ENCODE peak calls at places on chromosomes 6 and 20, in seven cellular contexts. I is PC-3, B is HCT116, C is MM.1S, W is GM23338, Y is neural progenitor cell, O is hepatocyte. N is an unnamed sample.

GRCh38 chr6:47308674-47309325 is 905 bp downstream of the TNFRSF21 start:
- DNase-seq in I (peak), B (no peak), C (no peak), W (peak), Y (peak), O (peak), N (peak)

GRCh38 chr6:155436981-155437749 is 18.5 kb downstream of the NOX3 start:
- DNase-seq in I (no peak), B (no peak), C (no peak), W (no peak), Y (no peak), O (no peak), N (no peak)

GRCh38 chr20:48676125-48676524 is 151.7 kb downstream of the PREX1 start:
- DNase-seq in I (no peak), B (no peak), C (no peak), W (no peak), Y (no peak), O (no peak), N (no peak)

GRCh38 chr20:11582073-11582472 is 335.6 kb upstream of the BTBD3 start:
- DNase-seq in I (no peak), B (no peak), C (no peak), W (no peak), Y (no peak), O (no peak), N (peak)

GRCh38 chr20:47666304-47666703 is 119.0 kb downstream of the SULF2 start:
- DNase-seq in I (no peak), B (no peak), C (no peak), W (no peak), Y (no peak), O (no peak), N (no peak)

GRCh38 chr20:64049060-64049886 is at the start of gene SOX18:
- DNase-seq in I (peak), B (no peak), C (no peak), W (peak), Y (peak), O (peak), N (peak)

GRCh38 chr6:155333414-155333813 is 19.1 kb upstream of the TFB1M start:
- DNase-seq in I (no peak), B (no peak), C (no peak), W (no peak), Y (no peak), O (no peak), N (no peak)

GRCh38 chr6:95321106-95321505 is 256.2 kb upstream of the MANEA start:
- DNase-seq in I (peak), B (no peak), C (no peak), W (no peak), Y (no peak), O (no peak), N (no peak)

GRCh38 chr6:110353420-110353819 is 4.7 kb downstream of the METTL24 start:
- DNase-seq in I (no peak), B (no peak), C (no peak), W (no peak), Y (no peak), O (no peak), N (no peak)

GRCh38 chr6:16669227-16669626 is 92.0 kb downstream of the ATXN1 start:
- DNase-seq in I (peak), B (peak), C (peak), W (no peak), Y (no peak), O (no peak), N (peak)

GRCh38 chr6:52394251-52394666 is 25.9 kb upstream of the EFHC1 start:
- DNase-seq in I (no peak), B (no peak), C (peak), W (no peak), Y (no peak), O (no peak), N (no peak)

GRCh38 chr6:154653385-154653784 is 79.8 kb upstream of the SCAF8 start:
- DNase-seq in I (no peak), B (no peak), C (no peak), W (no peak), Y (no peak), O (no peak), N (peak)

GRCh38 chr6:45170309-45170708 is 157.8 kb upstream of the RUNX2 start:
- DNase-seq in I (no peak), B (no peak), C (no peak), W (no peak), Y (no peak), O (no peak), N (no peak)

GRCh38 chr20:24063100-24063499 is 74.5 kb upstream of the GGTLC1 start:
- DNase-seq in I (no peak), B (no peak), C (no peak), W (no peak), Y (no peak), O (no peak), N (no peak)

GRCh38 chr6:164039954-164040375 is 625.4 kb downstream of the QKI start:
- DNase-seq in I (no peak), B (no peak), C (no peak), W (no peak), Y (no peak), O (no peak), N (no peak)

GRCh38 chr20:42441862-42442196 is 747.9 kb downstream of the PTPRT start:
- DNase-seq in I (no peak), B (no peak), C (no peak), W (no peak), Y (no peak), O (no peak), N (no peak)

GRCh38 chr6:103983860-103984259 is 875.9 kb downstream of the HACE1 start:
- DNase-seq in I (peak), B (no peak), C (no peak), W (no peak), Y (no peak), O (no peak), N (no peak)

GRCh38 chr6:24154121-24154520 is 28.1 kb downstream of the NRSN1 start:
- DNase-seq in I (peak), B (no peak), C (no peak), W (no peak), Y (no peak), O (no peak), N (peak)

GRCh38 chr6:112253842-112254816 is at the start of gene LAMA4:
- DNase-seq in I (peak), B (no peak), C (no peak), W (peak), Y (peak), O (peak), N (peak)

GRCh38 chr6:77470983-77471382 is 7.7 kb upstream of the HTR1B start:
- DNase-seq in I (peak), B (no peak), C (no peak), W (no peak), Y (no peak), O (no peak), N (no peak)

GRCh38 chr20:59033616-59034165 is 1.6 kb upstream of the ATP5F1E start:
- DNase-seq in I (no peak), B (no peak), C (no peak), W (no peak), Y (no peak), O (no peak), N (no peak)

GRCh38 chr6:55963301-55963700 is 87.9 kb upstream of the BMP5 start:
- DNase-seq in I (peak), B (peak), C (no peak), W (peak), Y (no peak), O (no peak), N (peak)

GRCh38 chr20:49045440-49046086 is 549 bp upstream of the CSE1L start:
- DNase-seq in I (no peak), B (no peak), C (no peak), W (peak), Y (no peak), O (peak), N (peak)

GRCh38 chr6:20707166-20707485 is 172.9 kb downstream of the CDKAL1 start:
- DNase-seq in I (no peak), B (no peak), C (no peak), W (no peak), Y (no peak), O (no peak), N (no peak)

GRCh38 chr6:122589115-122589514 is 21.1 kb upstream of the PKIB start:
- DNase-seq in I (peak), B (no peak), C (no peak), W (no peak), Y (no peak), O (no peak), N (peak)

GRCh38 chr6:154380733-154381132 is 24.1 kb upstream of the IPCEF1 start:
- DNase-seq in I (no peak), B (no peak), C (no peak), W (no peak), Y (no peak), O (no peak), N (no peak)

GRCh38 chr6:35663447-35664235 is 25.1 kb downstream of the FKBP5 start:
- DNase-seq in I (peak), B (no peak), C (peak), W (peak), Y (peak), O (no peak), N (peak)

GRCh38 chr6:42453027-42453648 is 1.4 kb upstream of the TRERF1 start:
- DNase-seq in I (peak), B (peak), C (peak), W (peak), Y (peak), O (peak), N (peak)

GRCh38 chr20:19448632-19449031 is 236.2 kb downstream of the SLC24A3 start:
- DNase-seq in I (no peak), B (no peak), C (no peak), W (no peak), Y (no peak), O (no peak), N (no peak)

GRCh38 chr6:150492941-150493340 is 106.7 kb upstream of the PLEKHG1 start:
- DNase-seq in I (peak), B (no peak), C (no peak), W (no peak), Y (no peak), O (no peak), N (peak)

GRCh38 chr20:47713941-47714450 is 71.3 kb downstream of the SULF2 start:
- DNase-seq in I (no peak), B (no peak), C (no peak), W (no peak), Y (no peak), O (no peak), N (peak)

GRCh38 chr6:43103253-43103876 is 27.3 kb downstream of the PTK7 start:
- DNase-seq in I (no peak), B (no peak), C (no peak), W (peak), Y (no peak), O (no peak), N (no peak)

GRCh38 chr20:32963176-32963575 is 41.1 kb downstream of the SUN5 start:
- DNase-seq in I (no peak), B (no peak), C (no peak), W (no peak), Y (no peak), O (no peak), N (no peak)

GRCh38 chr20:44354979-44355502 is 458 bp upstream of the HNF4A start:
- DNase-seq in I (no peak), B (peak), C (no peak), W (no peak), Y (no peak), O (no peak), N (no peak)

GRCh38 chr20:44348168-44348659 is 7.3 kb upstream of the HNF4A start:
- DNase-seq in I (no peak), B (no peak), C (no peak), W (no peak), Y (no peak), O (no peak), N (no peak)

GRCh38 chr20:44349349-44349748 is 6.2 kb upstream of the HNF4A start:
- DNase-seq in I (no peak), B (no peak), C (no peak), W (no peak), Y (no peak), O (no peak), N (no peak)

GRCh38 chr20:44355503-44356352 is at the start of gene HNF4A:
- DNase-seq in I (no peak), B (no peak), C (no peak), W (no peak), Y (no peak), O (peak), N (no peak)

DNA sequence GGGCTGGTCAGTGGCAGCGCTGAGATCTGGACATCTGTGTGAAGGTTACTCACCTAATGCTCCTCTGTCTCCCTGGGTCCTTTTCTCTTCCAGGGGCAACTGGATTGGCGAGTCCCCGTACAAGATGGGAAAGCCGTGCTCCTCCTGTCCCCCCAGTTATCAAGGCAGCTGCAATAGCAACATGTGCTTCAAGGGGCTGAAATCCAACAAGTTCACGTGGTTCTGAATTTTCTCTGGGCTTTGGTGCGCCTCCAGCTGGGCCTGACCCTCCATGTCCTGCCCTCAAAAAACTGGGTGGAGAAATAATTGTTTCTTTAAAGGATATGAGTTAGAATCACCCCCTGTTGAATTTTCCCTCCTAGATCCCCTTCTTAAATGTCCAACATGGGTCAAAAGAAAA is 4.9 kb upstream of the HNF4A start:
- DNase-seq in I (no peak), B (no peak), C (no peak), W (no peak), Y (no peak), O (no peak), N (no peak)
- TF ChIP-seq EZH2phosphoT487 in I (no peak), B (no peak), C (no peak), W (no peak), Y (no peak), O (no peak), N (no peak)

GRCh38 chr6:158287047-158287446 is 25.2 kb upstream of the TULP4 start:
- DNase-seq in I (no peak), B (no peak), C (no peak), W (no peak), Y (no peak), O (no peak), N (no peak)
- TF ChIP-seq EZH2phosphoT487 in I (no peak), B (no peak), C (no peak), W (no peak), Y (no peak), O (no peak), N (no peak)

GRCh38 chr6:28139860-28140500 is 1.7 kb upstream of the ZKSCAN8 start:
- DNase-seq in I (no peak), B (no peak), C (peak), W (no peak), Y (no peak), O (no peak), N (no peak)
- TF ChIP-seq EZH2phosphoT487 in I (no peak), B (no peak), C (no peak), W (no peak), Y (no peak), O (no peak), N (no peak)

DNA sequence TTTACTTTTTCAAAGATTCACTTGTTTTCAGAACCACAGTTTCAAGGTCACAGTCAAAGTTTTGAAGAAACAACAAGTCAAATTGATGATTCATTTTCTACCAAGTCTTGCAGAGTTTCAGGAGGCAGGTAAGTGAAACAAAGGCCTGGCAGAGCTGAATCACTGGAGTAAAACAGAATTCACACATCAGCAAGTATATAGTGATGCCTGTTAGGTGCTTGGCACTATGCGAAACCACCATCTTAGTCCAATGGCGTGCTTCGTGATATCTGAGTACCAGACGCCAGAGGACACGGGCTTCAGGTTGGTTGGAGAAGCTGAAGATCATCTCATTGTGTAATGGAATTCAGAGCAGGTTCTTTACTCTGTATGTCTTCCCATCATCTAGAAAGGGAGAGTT is 75.9 kb downstream of the RTN4IP1 start:
- DNase-seq in I (no peak), B (no peak), C (no peak), W (no peak), Y (no peak), O (no peak), N (no peak)
- TF ChIP-seq EZH2phosphoT487 in I (no peak), B (no peak), C (no peak), W (no peak), Y (no peak), O (no peak), N (no peak)

DNA sequence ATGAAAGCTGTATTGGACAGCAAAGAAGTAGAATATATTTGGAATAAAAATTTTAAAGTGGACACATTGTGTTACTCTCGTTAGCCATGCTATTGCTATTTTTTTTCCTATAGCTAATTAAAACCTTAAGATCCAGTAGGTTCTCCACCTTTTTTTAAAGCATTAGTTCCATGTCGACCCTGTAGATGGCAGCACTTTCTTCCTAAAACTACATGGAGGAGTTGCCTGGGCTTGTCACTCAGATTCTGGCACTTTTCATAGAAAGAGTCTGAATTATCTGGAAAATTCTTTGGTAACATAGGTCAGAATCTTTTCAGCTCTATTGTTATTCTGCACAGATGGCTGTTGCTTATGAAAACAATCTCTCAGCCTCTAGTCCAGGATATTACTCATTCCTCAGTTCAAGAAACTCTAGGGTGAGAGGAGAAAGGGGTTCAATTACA is 42.0 kb upstream of the ESR1 start:
- DNase-seq in I (peak), B (peak), C (peak), W (peak), Y (peak), O (peak), N (peak)
- TF ChIP-seq EZH2phosphoT487 in I (no peak), B (no peak), C (no peak), W (no peak), Y (no peak), O (no peak), N (no peak)

GRCh38 chr6:143741480-143741879 is 63.7 kb downstream of the PHACTR2 start:
- DNase-seq in I (no peak), B (no peak), C (no peak), W (no peak), Y (no peak), O (no peak), N (no peak)
- TF ChIP-seq EZH2phosphoT487 in I (no peak), B (no peak), C (no peak), W (no peak), Y (no peak), O (no peak), N (no peak)

GRCh38 chr6:33116881-33117711 is 41.3 kb downstream of the HLA-DPB1 start:
- DNase-seq in I (no peak), B (no peak), C (no peak), W (peak), Y (peak), O (peak), N (peak)

GRCh38 chr6:33116417-33116816 is 40.6 kb downstream of the HLA-DPB1 start:
- DNase-seq in I (no peak), B (no peak), C (no peak), W (peak), Y (peak), O (no peak), N (peak)

GRCh38 chr6:33114428-33114827 is 38.6 kb downstream of the HLA-DPB1 start:
- DNase-seq in I (no peak), B (no peak), C (no peak), W (no peak), Y (no peak), O (no peak), N (no peak)

GRCh38 chr6:33118525-33119123 is 42.8 kb downstream of the HLA-DPB1 start:
- DNase-seq in I (peak), B (peak), C (peak), W (peak), Y (peak), O (peak), N (peak)

GRCh38 chr6:33117826-33118277 is 42.1 kb downstream of the HLA-DPB1 start:
- DNase-seq in I (no peak), B (no peak), C (no peak), W (peak), Y (no peak), O (no peak), N (no peak)
- TF ChIP-seq EZH2phosphoT487 in I (no peak), B (no peak), C (no peak), W (no peak), Y (peak), O (no peak), N (no peak)

DNA sequence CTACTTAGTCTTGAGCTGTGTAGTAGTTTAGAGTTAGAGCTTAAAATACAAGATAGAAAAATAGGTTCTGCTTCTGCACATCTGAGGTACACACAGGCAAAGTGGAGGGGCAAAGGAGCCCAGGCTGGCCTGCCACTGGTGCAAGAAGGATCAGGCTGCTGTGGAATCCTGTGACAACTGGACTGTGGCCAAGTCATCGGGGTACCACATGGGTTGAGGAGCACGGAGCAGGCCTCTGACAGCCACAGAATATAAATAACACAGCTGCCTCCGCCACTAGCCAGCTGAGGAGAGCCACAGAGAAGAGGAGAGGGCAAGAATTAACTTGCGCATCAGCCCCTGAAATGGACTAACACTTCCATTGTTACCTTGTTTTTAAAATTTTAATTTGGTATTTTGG is 206.0 kb upstream of the MARCKS start:
- DNase-seq in I (no peak), B (no peak), C (no peak), W (no peak), Y (no peak), O (no peak), N (no peak)
- TF ChIP-seq EZH2phosphoT487 in I (no peak), B (no peak), C (no peak), W (no peak), Y (no peak), O (no peak), N (no peak)